ENCODE peak calls at places on chromosomes 16 and 17, in five cellular contexts. One of them, this sample, is unnamed.

GRCh38 chr17:62105361-62105760 is 40.3 kb upstream of the MED13 start:
- DNase-seq in GM13977: no peak
- DNase-seq in astrocyte of the spinal cord: no peak
- DNase-seq in pancreas: no peak
- DNase-seq in osteocyte: no peak
- DNase-seq in this sample: no peak

GRCh38 chr17:81291662-81292061 is 3.4 kb downstream of the SLC38A10 start:
- DNase-seq in GM13977: peak
- DNase-seq in astrocyte of the spinal cord: peak
- DNase-seq in pancreas: peak
- DNase-seq in osteocyte: no peak
- DNase-seq in this sample: peak

GRCh38 chr16:46859719-46860152 is 24.4 kb upstream of the GPT2 start:
- DNase-seq in GM13977: no peak
- DNase-seq in astrocyte of the spinal cord: peak
- DNase-seq in pancreas: no peak
- DNase-seq in osteocyte: no peak
- DNase-seq in this sample: no peak

GRCh38 chr16:30551781-30552180 is 6.4 kb downstream of the ZNF764 start:
- DNase-seq in GM13977: peak
- DNase-seq in astrocyte of the spinal cord: no peak
- DNase-seq in pancreas: no peak
- DNase-seq in osteocyte: no peak
- DNase-seq in this sample: no peak

GRCh38 chr16:28068976-28069375 is 5.5 kb upstream of the GSG1L start:
- DNase-seq in GM13977: no peak
- DNase-seq in astrocyte of the spinal cord: no peak
- DNase-seq in pancreas: no peak
- DNase-seq in osteocyte: no peak
- DNase-seq in this sample: no peak

GRCh38 chr16:48041861-48042435 is 113.8 kb downstream of the ABCC12 start:
- DNase-seq in GM13977: no peak
- DNase-seq in astrocyte of the spinal cord: no peak
- DNase-seq in pancreas: no peak
- DNase-seq in osteocyte: no peak
- DNase-seq in this sample: no peak

GRCh38 chr16:6937641-6938040 is 395.0 kb upstream of the RBFOX1 start:
- DNase-seq in GM13977: no peak
- DNase-seq in astrocyte of the spinal cord: no peak
- DNase-seq in pancreas: no peak
- DNase-seq in osteocyte: no peak
- DNase-seq in this sample: no peak

GRCh38 chr16:66695474-66695934 is 1.0 kb downstream of the CMTM4 start:
- DNase-seq in GM13977: no peak
- DNase-seq in astrocyte of the spinal cord: no peak
- DNase-seq in pancreas: no peak
- DNase-seq in osteocyte: no peak
- DNase-seq in this sample: no peak

GRCh38 chr17:8153550-8153956 is 1.3 kb upstream of the PER1 start:
- DNase-seq in GM13977: no peak
- DNase-seq in astrocyte of the spinal cord: peak
- DNase-seq in pancreas: peak
- DNase-seq in osteocyte: no peak
- DNase-seq in this sample: peak

GRCh38 chr16:65757064-65757463 is 609.4 kb upstream of the CDH5 start:
- DNase-seq in GM13977: no peak
- DNase-seq in astrocyte of the spinal cord: no peak
- DNase-seq in pancreas: no peak
- DNase-seq in osteocyte: no peak
- DNase-seq in this sample: no peak

GRCh38 chr16:17676171-17676570 is 205.4 kb upstream of the XYLT1 start:
- DNase-seq in GM13977: no peak
- DNase-seq in astrocyte of the spinal cord: no peak
- DNase-seq in pancreas: no peak
- DNase-seq in osteocyte: no peak
- DNase-seq in this sample: no peak
- TF ChIP-seq CTCF in GM13977: no peak
- TF ChIP-seq CTCF in astrocyte of the spinal cord: no peak
- TF ChIP-seq CTCF in pancreas: no peak
- TF ChIP-seq CTCF in osteocyte: no peak
- TF ChIP-seq CTCF in this sample: no peak

DNA sequence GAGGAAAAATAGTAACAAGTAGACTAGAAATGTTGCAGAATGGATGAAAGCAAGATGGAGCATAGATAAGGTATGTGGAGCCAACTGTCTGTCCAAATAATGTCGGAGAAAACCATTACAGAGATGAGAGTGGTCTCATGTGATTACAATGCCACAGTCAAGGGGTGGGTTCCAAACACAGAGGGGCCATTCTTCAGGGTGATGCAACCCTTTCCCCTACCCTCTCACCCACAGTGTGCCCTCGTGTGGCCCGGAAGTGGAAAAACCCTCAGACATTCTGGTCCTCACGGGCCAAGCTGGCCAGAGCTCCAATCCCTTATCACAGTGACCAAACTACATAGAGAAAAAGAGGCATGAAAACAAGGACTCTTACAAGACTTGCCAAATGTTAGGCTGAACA is 17.7 kb upstream of the HS3ST3A1 start:
- DNase-seq in GM13977: no peak
- DNase-seq in astrocyte of the spinal cord: no peak
- DNase-seq in pancreas: no peak
- DNase-seq in osteocyte: no peak
- DNase-seq in this sample: no peak
- TF ChIP-seq CTCF in GM13977: no peak
- TF ChIP-seq CTCF in astrocyte of the spinal cord: no peak
- TF ChIP-seq CTCF in pancreas: no peak
- TF ChIP-seq CTCF in osteocyte: no peak
- TF ChIP-seq CTCF in this sample: no peak

GRCh38 chr17:77504652-77505459 is 364.1 kb downstream of the SEC14L1 start:
- DNase-seq in GM13977: no peak
- DNase-seq in astrocyte of the spinal cord: no peak
- DNase-seq in pancreas: no peak
- DNase-seq in osteocyte: no peak
- DNase-seq in this sample: no peak
- TF ChIP-seq CTCF in GM13977: no peak
- TF ChIP-seq CTCF in astrocyte of the spinal cord: no peak
- TF ChIP-seq CTCF in pancreas: no peak
- TF ChIP-seq CTCF in osteocyte: no peak
- TF ChIP-seq CTCF in this sample: no peak

GRCh38 chr16:88610080-88610479 is 28.3 kb upstream of the IL17C start:
- DNase-seq in GM13977: no peak
- DNase-seq in astrocyte of the spinal cord: no peak
- DNase-seq in pancreas: no peak
- DNase-seq in osteocyte: no peak
- DNase-seq in this sample: no peak
- TF ChIP-seq CTCF in GM13977: no peak
- TF ChIP-seq CTCF in astrocyte of the spinal cord: peak
- TF ChIP-seq CTCF in pancreas: no peak
- TF ChIP-seq CTCF in osteocyte: no peak
- TF ChIP-seq CTCF in this sample: no peak

GRCh38 chr17:2400474-2400866 is 390 bp downstream of the MNT start:
- DNase-seq in GM13977: peak
- DNase-seq in astrocyte of the spinal cord: peak
- DNase-seq in pancreas: peak
- DNase-seq in osteocyte: no peak
- DNase-seq in this sample: peak

GRCh38 chr17:2400877-2401425 is at the start of gene MNT:
- DNase-seq in GM13977: peak
- DNase-seq in astrocyte of the spinal cord: peak
- DNase-seq in pancreas: peak
- DNase-seq in osteocyte: peak
- DNase-seq in this sample: peak

GRCh38 chr17:2398188-2398587 is 2.7 kb downstream of the MNT start:
- DNase-seq in GM13977: no peak
- DNase-seq in astrocyte of the spinal cord: no peak
- DNase-seq in pancreas: no peak
- DNase-seq in osteocyte: no peak
- DNase-seq in this sample: no peak

GRCh38 chr17:2398655-2399571 is 1.9 kb downstream of the MNT start:
- DNase-seq in GM13977: peak
- DNase-seq in astrocyte of the spinal cord: peak
- DNase-seq in pancreas: no peak
- DNase-seq in osteocyte: no peak
- DNase-seq in this sample: peak

GRCh38 chr17:2399572-2400473 is 1.0 kb downstream of the MNT start:
- DNase-seq in GM13977: peak
- DNase-seq in astrocyte of the spinal cord: peak
- DNase-seq in pancreas: peak
- DNase-seq in osteocyte: peak
- DNase-seq in this sample: peak
- TF ChIP-seq CTCF in GM13977: peak
- TF ChIP-seq CTCF in astrocyte of the spinal cord: no peak
- TF ChIP-seq CTCF in pancreas: no peak
- TF ChIP-seq CTCF in osteocyte: no peak
- TF ChIP-seq CTCF in this sample: no peak

GRCh38 chr17:9499041-9499440 is 76.6 kb downstream of the STX8 start:
- DNase-seq in GM13977: no peak
- DNase-seq in astrocyte of the spinal cord: peak
- DNase-seq in pancreas: no peak
- DNase-seq in osteocyte: no peak
- DNase-seq in this sample: no peak

DNA sequence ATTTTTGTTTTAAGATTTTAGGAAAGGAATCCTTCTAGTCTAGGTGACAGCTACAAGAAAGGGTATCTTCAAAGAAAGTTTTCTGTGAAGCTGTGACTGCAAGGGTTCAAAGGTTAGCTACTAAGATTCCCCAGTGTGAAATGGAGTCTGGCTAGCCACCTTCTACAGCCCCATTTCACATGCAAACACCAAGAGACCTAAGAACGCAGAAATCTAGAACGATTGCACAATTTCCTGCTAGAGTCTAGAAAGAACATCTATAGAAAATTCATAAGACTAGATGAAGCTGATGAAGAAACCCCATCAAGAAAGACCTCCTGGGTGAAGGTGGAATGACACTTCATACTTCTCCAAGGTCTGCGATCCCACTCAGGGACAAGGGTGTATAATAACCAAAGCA is 77.1 kb downstream of the STX8 start:
- DNase-seq in GM13977: no peak
- DNase-seq in astrocyte of the spinal cord: no peak
- DNase-seq in pancreas: no peak
- DNase-seq in osteocyte: no peak
- DNase-seq in this sample: no peak
- TF ChIP-seq CTCF in GM13977: no peak
- TF ChIP-seq CTCF in astrocyte of the spinal cord: no peak
- TF ChIP-seq CTCF in pancreas: no peak
- TF ChIP-seq CTCF in osteocyte: no peak
- TF ChIP-seq CTCF in this sample: no peak

This sample was measured in heart right ventricle.